ENCODE peak calls at places on chromosomes 2 and 18, in five cellular contexts. D, N, F, Y and U are unnamed samples.

GRCh38 chr2:9941196-9941995 is 10.1 kb upstream of the GRHL1 start:
- DNase-seq in D (no peak), N (peak; percentile 37), F (peak; percentile 30), Y (peak; percentile 60), U (no peak)

GRCh38 chr2:100013892-100014677 is 128.3 kb downstream of the AFF3 start:
- DNase-seq in D (no peak), N (peak; percentile 27), F (peak; percentile 75), Y (peak; percentile 98), U (peak; percentile 12)

GRCh38 chr2:215979615-215980014 is 33.7 kb downstream of the MREG start:
- DNase-seq in D (no peak), N (no peak), F (no peak), Y (no peak), U (no peak)

GRCh38 chr2:85468704-85469349 is 50.3 kb downstream of the SH2D6 start:
- DNase-seq in D (no peak), N (peak; percentile 83), F (peak; percentile 56), Y (peak; percentile 47), U (peak; percentile 46)

GRCh38 chr18:3055201-3055600 is 42.3 kb upstream of the LPIN2 start:
- DNase-seq in D (no peak), N (no peak), F (no peak), Y (peak; percentile 56), U (no peak)

GRCh38 chr2:237879058-237879430 is 19.6 kb downstream of the RAMP1 start:
- DNase-seq in D (no peak), N (no peak), F (no peak), Y (peak; percentile 82), U (no peak)

GRCh38 chr2:195486987-195487644 is 169.9 kb upstream of the SLC39A10 start:
- DNase-seq in D (no peak), N (no peak), F (peak; percentile 40), Y (peak; percentile 79), U (no peak)

GRCh38 chr2:220891405-220891804 is 680.7 kb downstream of the EPHA4 start:
- DNase-seq in D (no peak), N (peak; percentile 63), F (peak; percentile 64), Y (peak; percentile 83), U (peak; percentile 60)

GRCh38 chr2:69216535-69217332 is 170.3 kb downstream of the GFPT1 start:
- DNase-seq in D (no peak), N (no peak), F (no peak), Y (peak; percentile 88), U (no peak)

GRCh38 chr2:229731916-229732315 is 17.6 kb upstream of the DNER start:
- DNase-seq in D (no peak), N (no peak), F (no peak), Y (peak; percentile 66), U (no peak)

GRCh38 chr2:100196786-100197494 is 54.5 kb upstream of the AFF3 start:
- DNase-seq in D (no peak), N (no peak), F (no peak), Y (no peak), U (no peak)

GRCh38 chr18:48550101-48550729 is 11.4 kb downstream of the CTIF start:
- DNase-seq in D (no peak), N (no peak), F (no peak), Y (no peak), U (no peak)

GRCh38 chr18:31506024-31506742 is 8.2 kb downstream of the DSG2 start:
- DNase-seq in D (no peak), N (peak; percentile 47), F (no peak), Y (peak; percentile 34), U (no peak)

GRCh38 chr18:21071071-21071470 is 40.5 kb downstream of the ROCK1 start:
- DNase-seq in D (no peak), N (no peak), F (no peak), Y (no peak), U (no peak)

GRCh38 chr2:214830794-214831346 is 21.4 kb upstream of the BARD1 start:
- DNase-seq in D (no peak), N (peak; percentile 68), F (peak; percentile 28), Y (peak; percentile 50), U (peak; percentile 27)

GRCh38 chr2:25982273-25982967 is at the start of gene KIF3C:
- DNase-seq in D (no peak), N (peak; percentile 97), F (peak; percentile 81), Y (peak; percentile 52), U (peak; percentile 90)

GRCh38 chr18:35122586-35123224 is 81.5 kb downstream of the MAPRE2 start:
- DNase-seq in D (no peak), N (peak; percentile 82), F (peak; percentile 23), Y (no peak), U (peak; percentile 66)

GRCh38 chr2:156380117-156380645 is 47.7 kb upstream of the NR4A2 start:
- DNase-seq in D (peak; percentile 45), N (no peak), F (no peak), Y (no peak), U (peak; percentile 16)

GRCh38 chr2:88451647-88452150 is 794 bp downstream of the FOXI3 start:
- DNase-seq in D (no peak), N (peak; percentile 60), F (no peak), Y (no peak), U (no peak)

DNA sequence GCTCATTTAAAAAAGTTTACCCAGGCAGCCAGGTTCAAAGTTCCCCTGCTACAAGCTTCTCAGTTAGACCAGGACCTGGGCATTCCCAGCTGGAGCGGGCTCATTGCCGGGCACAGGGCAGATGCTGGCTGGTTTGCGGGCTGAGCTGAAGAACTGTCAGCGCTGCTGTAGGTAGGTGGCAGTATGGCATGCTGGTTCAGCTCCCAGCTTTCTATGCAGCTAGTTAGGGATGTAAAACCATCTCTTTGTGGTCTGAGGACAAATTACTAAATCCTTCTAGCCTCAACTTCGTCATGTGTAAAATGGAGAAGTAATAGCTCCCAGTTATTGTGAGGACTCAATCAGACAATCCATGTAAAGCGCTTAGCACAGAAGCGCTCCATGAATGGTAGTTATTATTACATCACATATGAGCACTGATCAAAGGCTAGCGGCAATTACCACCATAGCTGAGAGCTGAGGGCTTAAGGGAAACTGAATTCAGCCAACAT is 2.4 kb upstream of the LDLRAD4 start:
- DNase-seq in D (peak; percentile 4), N (peak; percentile 73), F (peak; percentile 84), Y (peak; percentile 69), U (peak; percentile 75)
- TF ChIP-seq EZH2 in D (no peak), N (no peak), F (no peak), Y (no peak), U (peak; percentile 22)

GRCh38 chr2:74845217-74845751 is 11.4 kb downstream of the HK2 start:
- DNase-seq in D (no peak), N (peak; percentile 58), F (peak; percentile 85), Y (peak; percentile 87), U (peak; percentile 18)
- H3K79me2 ChIP-seq in D (peaks cover 97% of the 10 kb centered on the region), N (peaks cover 98% of the 10 kb centered on the region), F (peaks cover 57% of the 10 kb centered on the region), Y (peaks cover 49% of the 10 kb centered on the region), U (peaks cover 99% of the 10 kb centered on the region)

GRCh38 chr2:118850171-118850900 is 2.9 kb upstream of the EN1 start:
- DNase-seq in D (no peak), N (peak; percentile 41), F (no peak), Y (no peak), U (peak; percentile 42)
- TF ChIP-seq EZH2 in D (no peak), N (peak; percentile 87), F (peak; percentile 80), Y (peak; percentile 61), U (peak; percentile 90)

DNA sequence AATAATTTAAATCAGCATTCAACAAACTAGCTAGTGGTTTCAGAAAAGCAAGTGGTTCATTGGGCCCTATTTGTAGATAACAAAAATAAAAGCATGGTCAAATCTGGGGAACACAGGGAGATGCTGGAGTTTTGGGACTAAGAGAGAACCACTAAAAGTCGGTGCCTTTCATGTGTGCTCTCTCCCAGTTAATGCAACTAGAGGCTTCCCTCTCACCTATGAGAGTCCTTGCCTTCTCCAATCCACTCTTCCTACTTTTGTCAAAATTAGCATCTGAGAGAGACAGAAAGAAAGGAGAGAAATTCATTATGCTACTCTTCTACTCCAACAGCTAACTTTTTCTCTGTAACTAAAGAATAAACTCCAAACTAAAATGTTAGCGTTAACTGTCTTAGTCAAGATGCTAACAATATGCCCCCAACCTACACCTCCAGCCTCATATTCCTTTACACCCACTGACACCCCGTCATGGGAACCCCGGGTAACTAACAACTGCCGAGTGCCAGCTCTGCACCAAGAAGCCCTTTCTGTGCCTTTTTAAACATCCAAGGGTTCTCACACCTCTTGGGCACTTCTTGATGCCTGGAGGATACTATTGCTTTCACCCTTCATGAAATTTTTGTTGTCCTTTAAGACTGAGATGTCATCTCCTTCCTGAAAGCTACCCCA is 133.4 kb downstream of the RBMS1 start:
- DNase-seq in D (no peak), N (peak; percentile 54), F (no peak), Y (no peak), U (no peak)
- H3K79me2 ChIP-seq in D (no peaks in the 10 kb centered on the region), N (peaks cover 55% of the 10 kb centered on the region), F (peaks cover 95% of the 10 kb centered on the region), Y (peaks cover 85% of the 10 kb centered on the region), U (peaks cover 80% of the 10 kb centered on the region)

GRCh38 chr2:17835511-17835910 is 19.3 kb downstream of the MSGN1 start:
- DNase-seq in D (no peak), N (peak; percentile 25), F (no peak), Y (no peak), U (no peak)

GRCh38 chr2:17827306-17827705 is 11.0 kb downstream of the MSGN1 start:
- DNase-seq in D (no peak), N (peak; percentile 45), F (no peak), Y (no peak), U (peak; percentile 86)

GRCh38 chr2:17827785-17828184 is 11.5 kb downstream of the MSGN1 start:
- DNase-seq in D (no peak), N (no peak), F (no peak), Y (no peak), U (no peak)

DNA sequence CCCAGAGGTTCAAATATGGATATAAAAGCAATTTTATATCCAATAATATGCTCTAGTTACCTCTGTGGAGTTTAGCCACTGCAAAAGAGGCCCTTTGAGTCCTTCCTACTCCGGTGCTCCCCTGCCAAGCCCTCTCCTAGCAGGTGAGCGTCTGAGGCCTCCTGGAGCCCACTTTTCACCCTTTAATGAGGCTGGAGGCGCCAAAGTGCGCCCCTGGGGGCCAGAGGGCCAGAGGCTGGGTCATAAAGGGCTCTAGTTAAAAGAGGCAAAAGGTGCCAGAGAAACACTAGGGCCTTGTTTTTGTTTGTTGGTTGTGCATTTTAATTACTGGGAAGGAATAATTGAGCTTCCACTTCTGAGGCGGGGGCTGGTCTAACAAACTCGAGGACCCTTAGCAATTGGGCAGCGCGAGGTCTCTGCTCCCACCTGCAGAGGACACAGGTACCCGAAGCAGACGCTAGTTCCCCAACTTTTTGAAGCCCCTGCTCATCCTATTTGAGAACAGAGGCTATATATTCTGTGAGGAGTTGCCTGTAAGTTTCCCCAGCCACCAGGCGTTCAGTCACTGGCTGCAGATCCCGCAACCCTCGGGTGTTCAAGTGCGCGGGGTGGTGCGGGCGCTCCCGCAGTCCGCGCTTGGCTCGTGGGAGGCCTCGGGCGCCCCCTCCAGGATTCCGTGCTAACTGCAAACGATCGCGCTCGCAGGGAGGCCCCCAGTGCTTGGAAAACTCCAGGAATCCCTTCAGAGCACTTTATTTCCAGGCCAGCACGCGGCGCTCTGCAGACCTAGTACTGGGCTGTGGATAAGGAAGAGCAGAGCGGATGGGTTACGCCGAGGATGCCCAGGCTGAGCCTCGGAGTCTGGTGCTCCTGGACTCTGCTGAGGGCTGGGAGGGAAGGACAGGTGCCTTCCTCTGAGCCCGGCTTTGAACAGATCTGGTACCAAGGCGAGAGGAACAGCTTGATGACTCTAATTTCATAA is 14.1 kb downstream of the MSGN1 start:
- DNase-seq in D (no peak), N (peak; percentile 96), F (peak; percentile 89), Y (peak; percentile 78), U (peak; percentile 93)
- TF ChIP-seq EZH2 in D (no peak), N (no peak), F (no peak), Y (no peak), U (peak; percentile 43)